ENCODE peak calls at places on chromosomes 16 and 17, in nine cellular contexts. V is activated CD4-positive, CD25-positive, alpha-beta regulatory T cell treated with anti-CD3 and anti-CD28 coated beads, Interleukin-2, amount 50 U/mL, for 72 hours; R is NCI-H446; G is GM23338; O is heart left ventricle; F is endothelial cell; L is DMS79 treated with DMSO at 0.1 percent for 48 hours; A is GF-D8; T is neural crest cell. I is an unnamed sample.

GRCh38 chr16:1377406-1378010 is 25.8 kb downstream of the GNPTG start:
- DNase-seq in V (no peak), R (no peak), G (no peak), O (no peak), F (no peak), L (no peak), A (peak), T (no peak), I (no peak)

GRCh38 chr17:50904522-50905459 is 38.6 kb upstream of the TOB1 start:
- DNase-seq in V (no peak), R (peak), G (no peak), O (no peak), F (no peak), L (peak), A (no peak), T (no peak), I (no peak)

GRCh38 chr17:27276653-27277156 is 17.2 kb upstream of the WSB1 start:
- DNase-seq in V (no peak), R (no peak), G (peak), O (no peak), F (peak), L (no peak), A (no peak), T (peak), I (no peak)

GRCh38 chr16:1163567-1164055 is 10.7 kb downstream of the CACNA1H start:
- DNase-seq in V (no peak), R (no peak), G (no peak), O (no peak), F (no peak), L (no peak), A (no peak), T (no peak), I (no peak)

GRCh38 chr17:4796550-4796915 is 569 bp downstream of the PSMB6 start:
- DNase-seq in V (peak), R (no peak), G (peak), O (no peak), F (peak), L (peak), A (no peak), T (peak), I (no peak)

GRCh38 chr17:1511756-1512321 is 4.6 kb downstream of the INPP5K start:
- DNase-seq in V (no peak), R (peak), G (no peak), O (peak), F (no peak), L (peak), A (no peak), T (no peak), I (no peak)

GRCh38 chr17:66665194-66665593 is 169.7 kb upstream of the CACNG5 start:
- DNase-seq in V (no peak), R (no peak), G (no peak), O (no peak), F (no peak), L (no peak), A (no peak), T (no peak), I (no peak)

GRCh38 chr16:49020436-49020835 is 261.2 kb downstream of the CBLN1 start:
- DNase-seq in V (no peak), R (no peak), G (no peak), O (no peak), F (no peak), L (no peak), A (no peak), T (no peak), I (no peak)

GRCh38 chr17:10516065-10516464 is 2.3 kb downstream of the MYH1 start:
- DNase-seq in V (no peak), R (no peak), G (no peak), O (no peak), F (no peak), L (no peak), A (no peak), T (no peak), I (no peak)

GRCh38 chr16:9755076-9755475 is 427.2 kb downstream of the GRIN2A start:
- DNase-seq in V (no peak), R (no peak), G (peak), O (no peak), F (no peak), L (no peak), A (no peak), T (no peak), I (no peak)

GRCh38 chr17:36850794-36851193 is 86.5 kb upstream of the LHX1 start:
- DNase-seq in V (no peak), R (no peak), G (no peak), O (no peak), F (no peak), L (no peak), A (no peak), T (no peak), I (no peak)